ENCODE peak calls at places on chromosomes 13 and 19, in four cellular contexts. B, M, E and I are unnamed samples.

GRCh38 chr19:18763674-18764590 is 27.2 kb downstream of the COMP start:
- DNase-seq in E (no peak), B (no peak), M (no peak), I (no peak)

GRCh38 chr19:10699650-10700335 is 1.4 kb upstream of the QTRT1 start:
- DNase-seq in B (no peak), E (peak), M (no peak), I (peak)

GRCh38 chr13:68810660-68811059 is 1297.0 kb upstream of the ATXN8OS start:
- DNase-seq in M (no peak), E (no peak), B (no peak), I (no peak)

GRCh38 chr19:29528350-29528945 is 2.7 kb downstream of the VSTM2B start:
- DNase-seq in B (peak), M (no peak), E (peak), I (peak)

GRCh38 chr19:1851581-1852293 is 3.5 kb upstream of the REXO1 start:
- DNase-seq in B (no peak), E (peak), M (no peak), I (no peak)

GRCh38 chr19:3818479-3818878 is 32.3 kb upstream of the MATK start:
- DNase-seq in E (no peak), B (no peak), M (no peak), I (no peak)

GRCh38 chr19:29927944-29928669 is 13.9 kb upstream of the URI1 start:
- DNase-seq in M (no peak), E (no peak), B (no peak), I (peak)

GRCh38 chr13:43298799-43299198 is 275.4 kb downstream of the DNAJC15 start:
- DNase-seq in E (no peak), M (no peak), B (no peak), I (no peak)

GRCh38 chr19:33529094-33529676 is 7.6 kb upstream of the PEPD start:
- DNase-seq in E (no peak), B (no peak), M (no peak), I (no peak)

GRCh38 chr13:32195713-32196112 is 119.5 kb downstream of the ZAR1L start:
- DNase-seq in B (no peak), M (no peak), E (no peak), I (no peak)

GRCh38 chr13:32200741-32201140 is 114.4 kb downstream of the ZAR1L start:
- DNase-seq in E (no peak), M (no peak), B (no peak), I (no peak)

GRCh38 chr13:32202268-32202667 is 112.9 kb downstream of the ZAR1L start:
- DNase-seq in M (no peak), B (no peak), E (no peak), I (no peak)

GRCh38 chr13:32201809-32202208 is 113.4 kb downstream of the ZAR1L start:
- DNase-seq in E (no peak), B (no peak), M (no peak), I (no peak)

DNA sequence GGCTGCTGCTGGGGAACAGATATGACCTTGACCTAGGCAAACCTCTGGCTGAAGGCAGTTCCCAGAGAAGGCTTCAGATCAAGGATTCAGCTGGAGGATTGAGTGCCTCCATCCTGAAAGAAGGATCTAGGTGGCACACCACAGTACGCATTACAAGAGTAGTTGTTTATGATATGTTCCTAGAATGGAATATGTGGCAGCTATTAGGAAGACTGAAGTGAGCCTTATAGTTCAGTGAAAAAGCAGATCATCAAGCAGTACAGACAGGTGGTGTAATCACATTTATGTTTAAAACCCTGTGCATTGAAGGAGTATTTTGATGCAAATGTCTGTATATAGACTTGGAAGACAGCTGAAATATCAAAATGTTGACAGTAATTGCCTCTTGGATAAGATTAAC is 116.0 kb downstream of the ZAR1L start:
- DNase-seq in B (no peak), M (no peak), E (no peak), I (no peak)
- TF ChIP-seq CTCF in B (no peak), M (no peak), E (no peak), I (no peak)

DNA sequence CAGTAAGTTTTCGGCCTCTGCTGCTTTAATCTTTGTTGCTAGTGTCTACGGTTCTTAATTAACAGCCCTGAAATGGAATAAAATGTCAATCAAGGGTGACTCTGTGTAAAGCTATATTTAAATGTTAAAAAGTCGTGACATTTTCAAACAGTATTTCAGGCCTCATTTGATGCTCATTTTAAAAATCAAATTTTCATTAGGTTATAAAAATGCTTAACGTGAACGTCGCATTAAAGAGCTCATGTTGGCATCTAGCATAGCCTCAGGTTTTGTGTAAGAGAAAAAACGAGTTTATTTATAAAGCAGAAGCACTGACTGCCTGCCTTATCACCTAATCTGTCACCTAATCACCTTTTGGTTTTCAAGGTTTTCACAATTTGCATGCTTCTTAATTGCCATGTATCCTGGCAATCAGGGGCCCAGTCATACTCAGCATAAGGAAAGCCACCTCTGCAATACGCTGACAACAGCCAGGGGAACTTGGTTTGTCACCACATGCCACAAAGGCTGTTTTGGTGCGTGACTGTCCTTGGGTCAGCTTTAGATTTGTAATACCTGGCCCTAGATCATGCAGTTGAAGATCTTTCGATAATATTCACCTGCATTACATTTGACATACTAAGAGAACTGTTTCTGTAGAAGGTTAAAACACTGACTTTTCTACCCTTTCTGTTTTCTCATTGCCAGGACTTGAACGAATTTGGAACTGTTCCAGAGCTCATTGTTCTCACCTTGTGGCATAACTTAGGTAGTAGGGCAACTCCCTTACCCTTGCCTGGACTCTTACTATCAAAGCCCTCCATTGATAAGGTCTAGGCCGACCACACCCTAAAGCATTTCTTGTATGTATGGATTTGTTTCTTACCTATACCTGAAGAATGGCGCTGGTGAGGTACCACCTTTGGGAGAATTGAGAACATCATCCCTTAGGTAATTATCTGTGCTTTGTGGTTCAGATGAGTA is 112.5 kb downstream of the TEX26 start:
- DNase-seq in B (no peak), M (no peak), E (no peak), I (peak)
- H3K4me3 ChIP-seq in B (no peak), M (no peak), E (no peak), I (no peak)

GRCh38 chr13:72221276-72221962 is 354.4 kb upstream of the DACH1 start:
- DNase-seq in E (no peak), M (no peak), B (no peak), I (peak)
- TF ChIP-seq CTCF in E (no peak), M (no peak), B (no peak), I (peak)

DNA sequence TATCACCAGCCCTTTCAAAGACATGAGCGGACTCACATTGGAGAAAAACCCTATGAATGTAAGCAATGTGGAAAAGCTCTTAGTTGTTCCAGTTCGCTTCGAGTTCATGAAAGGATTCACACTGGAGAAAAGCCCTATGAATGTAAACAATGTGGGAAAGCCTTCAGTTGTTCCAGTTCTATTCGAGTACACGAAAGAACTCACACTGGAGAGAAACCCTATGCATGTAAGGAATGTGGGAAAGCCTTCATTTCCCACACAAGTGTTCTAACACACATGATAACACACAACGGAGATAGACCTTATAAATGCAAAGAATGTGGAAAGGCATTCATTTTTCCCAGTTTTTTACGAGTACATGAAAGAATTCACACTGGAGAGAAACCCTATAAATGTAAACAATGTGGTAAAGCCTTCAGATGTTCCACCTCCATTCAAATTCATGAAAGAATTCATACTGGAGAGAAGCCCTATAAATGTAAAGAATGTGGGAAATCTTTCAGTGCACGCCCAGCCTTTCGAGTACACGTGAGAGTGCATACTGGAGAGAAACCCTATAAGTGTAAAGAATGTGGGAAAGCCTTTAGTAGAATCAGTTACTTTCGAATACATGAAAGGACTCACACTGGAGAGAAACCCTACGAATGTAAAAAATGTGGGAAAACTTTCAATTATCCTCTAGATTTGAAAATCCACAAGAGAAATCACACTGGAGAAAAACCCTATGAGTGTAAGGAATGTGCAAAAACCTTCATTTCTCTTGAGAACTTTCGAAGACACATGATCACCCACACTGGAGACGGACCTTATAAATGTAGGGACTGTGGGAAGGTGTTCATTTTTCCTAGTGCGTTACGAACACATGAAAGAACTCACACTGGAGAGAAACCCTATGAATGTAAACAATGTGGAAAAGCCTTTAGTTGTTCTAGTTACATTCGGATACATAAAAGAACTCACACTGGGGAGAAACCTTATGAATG is 17.6 kb downstream of the ZNF791 start:
- DNase-seq in B (no peak), E (no peak), M (no peak), I (peak)
- H3K4me3 ChIP-seq in B (no peak), E (no peak), M (no peak), I (no peak)

DNA sequence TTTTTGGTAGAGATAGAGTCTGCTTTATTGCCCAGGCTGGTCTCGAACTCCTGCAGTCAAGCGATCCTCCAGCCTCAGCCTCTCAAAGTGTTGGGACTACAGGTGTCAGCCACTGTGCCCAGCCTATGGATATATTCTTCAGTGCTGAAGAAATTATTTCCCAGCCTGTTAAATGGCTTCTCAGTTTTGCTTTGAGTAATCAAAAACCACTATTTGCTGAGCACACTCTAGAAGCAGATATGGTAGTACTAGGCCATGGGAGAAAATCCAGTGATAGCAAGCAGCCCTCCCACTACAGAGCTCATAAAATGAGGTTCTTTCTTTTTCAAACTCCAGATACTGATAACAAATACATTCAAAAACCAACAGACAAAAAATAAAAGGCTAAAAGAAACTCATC is 80.6 kb upstream of the CLDN10 start:
- DNase-seq in M (no peak), E (no peak), B (no peak), I (peak)
- TF ChIP-seq CTCF in M (no peak), E (no peak), B (no peak), I (no peak)

GRCh38 chr19:6467384-6467783 is 3.3 kb downstream of the CRB3 start:
- DNase-seq in E (no peak), B (no peak), M (no peak), I (no peak)

GRCh38 chr19:6464070-6464873 is at the start of gene CRB3:
- DNase-seq in E (peak), M (no peak), B (peak), I (no peak)

GRCh38 chr19:6465663-6466062 is 1.6 kb downstream of the CRB3 start:
- DNase-seq in B (no peak), M (no peak), E (no peak), I (no peak)

GRCh38 chr19:6466526-6467248 is 2.6 kb downstream of the CRB3 start:
- DNase-seq in B (no peak), M (no peak), E (no peak), I (no peak)

GRCh38 chr19:6465006-6465405 is 935 bp downstream of the CRB3 start:
- DNase-seq in E (no peak), B (no peak), M (no peak), I (no peak)
- H3K4me3 ChIP-seq in E (no peak), B (peak), M (peak), I (no peak)

GRCh38 chr13:77565635-77566034 is 30.1 kb downstream of the SCEL start:
- DNase-seq in M (no peak), E (no peak), B (no peak), I (peak)
- TF ChIP-seq CTCF in M (peak), E (peak), B (no peak), I (peak)